ENCODE peak calls at places on chromosome 5, in eight cellular contexts. T is fibroblast of lung; C is ELF-1; L is NCI-H1417 treated with DMSO at 0.1 percent for 48 hours; W is amniotic stem cell; V is stimulated activated CD4-positive, alpha-beta T cell treated with anti-CD3 and anti-CD28 coated beads, Interleukin-15, amount 100 ng/mL, for 1 hour; F is T-helper 17 cell; O is stimulated activated CD8-positive, alpha-beta memory T cell treated with anti-CD3 and anti-CD28 coated beads, Interleukin-4, amount 100 ng/mL, for 24 hours. M is an unnamed sample.
A peak's percentile ranks its signal among the peaks of the same experiment; 100 is the strongest.

GRCh38 chr5:141172381-141173204 is at the start of gene PCDHB7:
- DNase-seq in T (peak; percentile 24), C (peak; percentile 4), L (no peak), W (no peak), V (no peak), F (no peak), O (no peak), M (no peak)

GRCh38 chr5:62489471-62489870 is 76.9 kb downstream of the IPO11 start:
- DNase-seq in T (peak; percentile 7), C (no peak), L (no peak), W (no peak), V (no peak), F (no peak), O (no peak), M (no peak)

GRCh38 chr5:1914471-1914870 is 31.7 kb upstream of the IRX4 start:
- DNase-seq in T (no peak), C (no peak), L (no peak), W (no peak), V (no peak), F (no peak), O (no peak), M (no peak)

GRCh38 chr5:39599721-39600431 is 175.1 kb upstream of the DAB2 start:
- DNase-seq in T (peak; percentile 90), C (peak; percentile 4), L (no peak), W (no peak), V (no peak), F (no peak), O (no peak), M (no peak)

GRCh38 chr5:54883374-54884194 is 101.8 kb downstream of the ESM1 start:
- DNase-seq in T (peak; percentile 56), C (peak; percentile 78), L (no peak), W (no peak), V (no peak), F (no peak), O (no peak), M (no peak)

GRCh38 chr5:96601811-96602244 is 60.3 kb upstream of the CAST start:
- DNase-seq in T (peak; percentile 83), C (peak; percentile 49), L (peak; percentile 36), W (peak; percentile 68), V (peak; percentile 11), F (no peak), O (no peak), M (no peak)

GRCh38 chr5:95422842-95423241 is 31.7 kb downstream of the FAM81B start:
- DNase-seq in T (peak; percentile 69), C (no peak), L (no peak), W (no peak), V (no peak), F (no peak), O (no peak), M (no peak)

GRCh38 chr5:73946278-73946677 is 320.3 kb downstream of the ARHGEF28 start:
- DNase-seq in T (no peak), C (no peak), L (no peak), W (no peak), V (no peak), F (no peak), O (no peak), M (no peak)

GRCh38 chr5:173866249-173867172 is 21.6 kb upstream of the CPEB4 start:
- DNase-seq in T (no peak), C (no peak), L (no peak), W (no peak), V (no peak), F (no peak), O (no peak), M (no peak)

M was measured in NCI-H1436 treated with DMSO at 0.1 percent for 48 hours.